ENCODE peak calls at places on chromosomes 1 and 21, in eight cellular contexts. D is non-pigmented ciliary epithelial cell; L is mucosa of descending colon; C is lung microvascular endothelial cell; G is activated CD8-positive, alpha-beta memory T cell treated with anti-CD3 and anti-CD28 coated beads, Interleukin-2, amount 50 U/mL, for 48 hours; J is stimulated activated CD4-positive, alpha-beta T cell treated with anti-CD3 and anti-CD28 coated beads, Interleukin-4, amount 100 ng/mL, for 48 hours; M is CD8-positive, alpha-beta T cell; Z is effector CD4-positive, alpha-beta T cell. O is an unnamed sample.
A peak's percentile ranks its signal among the peaks of the same experiment; 100 is the strongest.

GRCh38 chr1:79657916-79658662 is 651.6 kb upstream of the ADGRL4 start:
- DNase-seq in Z (no peak), L (no peak), M (no peak), C (no peak), G (no peak), J (no peak), D (no peak), O (no peak)

GRCh38 chr1:170711682-170712081 is 47.8 kb downstream of the PRRX1 start:
- DNase-seq in L (no peak), C (no peak), G (no peak), J (no peak), M (no peak), Z (no peak), D (no peak), O (peak; percentile 72)

GRCh38 chr1:229148041-229148671 is 122.8 kb upstream of the RAB4A start:
- DNase-seq in L (no peak), D (no peak), M (no peak), C (no peak), Z (no peak), G (no peak), J (no peak), O (peak; percentile 15)

GRCh38 chr1:33099290-33100118 is 18.6 kb downstream of the AZIN2 start:
- DNase-seq in G (peak; percentile 84), D (peak; percentile 100), Z (peak; percentile 53), L (peak; percentile 45), M (peak; percentile 66), C (peak; percentile 90), J (peak; percentile 53), O (peak; percentile 100)

GRCh38 chr1:207461649-207462048 is 7.5 kb downstream of the CR2 start:
- DNase-seq in D (no peak), J (no peak), M (no peak), Z (no peak), L (no peak), G (no peak), C (no peak), O (no peak)

GRCh38 chr1:203915811-203916210 is 54.4 kb downstream of the SNRPE start:
- DNase-seq in C (no peak), Z (no peak), D (no peak), G (no peak), M (no peak), J (no peak), L (no peak), O (peak; percentile 44)

GRCh38 chr21:42311816-42312625 is 3.2 kb downstream of the TFF3 start:
- DNase-seq in D (no peak), M (no peak), G (peak; percentile 46), C (no peak), J (no peak), Z (no peak), L (peak; percentile 60), O (no peak)

GRCh38 chr1:6594977-6595740 is 7.5 kb downstream of the KLHL21 start:
- DNase-seq in Z (no peak), J (no peak), G (no peak), L (no peak), M (no peak), D (no peak), C (no peak), O (no peak)

GRCh38 chr1:67672260-67672803 is 12.7 kb upstream of the GADD45A start:
- DNase-seq in Z (no peak), L (no peak), M (no peak), C (no peak), G (no peak), D (no peak), J (no peak), O (no peak)

GRCh38 chr1:192759104-192759503 is 49.7 kb upstream of the RGS2 start:
- DNase-seq in L (no peak), G (no peak), Z (no peak), J (no peak), D (no peak), C (no peak), M (no peak), O (no peak)

GRCh38 chr1:116122955-116123757 is 12.0 kb downstream of the MAB21L3 start:
- DNase-seq in J (no peak), Z (no peak), M (no peak), D (peak; percentile 56), G (no peak), C (no peak), L (peak; percentile 68), O (peak; percentile 54)

GRCh38 chr1:51316113-51316763 is 14.1 kb downstream of the TTC39A start:
- DNase-seq in Z (no peak), G (no peak), J (no peak), C (no peak), M (no peak), D (no peak), L (peak; percentile 26), O (peak; percentile 16)

GRCh38 chr1:226402615-226403521 is 5.0 kb downstream of the PARP1 start:
- DNase-seq in C (no peak), D (no peak), J (no peak), L (no peak), G (peak; percentile 40), Z (no peak), M (no peak), O (no peak)

GRCh38 chr1:4367230-4367629 is 287.2 kb upstream of the AJAP1 start:
- DNase-seq in G (no peak), M (no peak), J (no peak), C (no peak), Z (no peak), D (no peak), L (no peak), O (no peak)

GRCh38 chr21:31524140-31524539 is 135.4 kb upstream of the SOD1 start:
- DNase-seq in J (no peak), G (no peak), M (no peak), Z (no peak), C (no peak), L (no peak), D (no peak), O (no peak)

GRCh38 chr1:109240158-109241152 is 8.9 kb upstream of the CELSR2 start:
- DNase-seq in D (no peak), C (no peak), G (no peak), M (peak; percentile 22), Z (no peak), J (no peak), L (peak; percentile 62), O (no peak)

GRCh38 chr1:5509664-5510452 is 482.4 kb downstream of the NPHP4 start:
- DNase-seq in J (peak; percentile 76), C (peak; percentile 42), D (no peak), M (peak; percentile 80), Z (peak; percentile 66), G (peak; percentile 93), L (peak; percentile 74), O (no peak)

GRCh38 chr1:95352767-95353166 is 118.8 kb downstream of the RWDD3 start:
- DNase-seq in J (no peak), L (no peak), Z (no peak), D (no peak), M (no peak), G (no peak), C (no peak), O (no peak)

GRCh38 chr1:184905601-184906322 is 68.5 kb downstream of the NIBAN1 start:
- DNase-seq in G (no peak), J (no peak), M (no peak), L (no peak), Z (no peak), D (no peak), C (no peak), O (no peak)

GRCh38 chr1:170866646-170867045 is 68.7 kb upstream of the MROH9 start:
- DNase-seq in M (no peak), J (no peak), G (no peak), C (no peak), L (no peak), Z (no peak), D (no peak), O (no peak)

GRCh38 chr21:42818328-42818749 is 61.0 kb downstream of the WDR4 start:
- DNase-seq in J (peak; percentile 50), M (peak; percentile 71), C (peak; percentile 65), Z (peak; percentile 48), G (peak; percentile 73), D (no peak), L (peak; percentile 74), O (peak; percentile 39)

GRCh38 chr1:26016944-26017545 is 4.5 kb upstream of the EXTL1 start:
- DNase-seq in M (peak; percentile 29), Z (no peak), J (no peak), G (no peak), L (no peak), D (no peak), C (no peak), O (no peak)

GRCh38 chr1:109262231-109263010 is 13.1 kb downstream of the CELSR2 start:
- DNase-seq in C (no peak), Z (no peak), M (no peak), L (no peak), J (no peak), G (no peak), D (no peak), O (no peak)

GRCh38 chr21:41653243-41653943 is 113.5 kb downstream of the RIPK4 start:
- DNase-seq in C (no peak), M (no peak), J (no peak), G (no peak), L (no peak), D (no peak), Z (no peak), O (no peak)

GRCh38 chr1:111517464-111518225 is 14.2 kb upstream of the ADORA3 start:
- DNase-seq in M (no peak), L (no peak), J (no peak), D (no peak), Z (no peak), G (no peak), C (no peak), O (no peak)

GRCh38 chr1:198649598-198650338 is 10.9 kb downstream of the PTPRC start:
- DNase-seq in L (no peak), Z (no peak), C (no peak), D (no peak), M (no peak), J (no peak), G (no peak), O (no peak)

GRCh38 chr1:56531624-56532358 is 47.6 kb downstream of the PLPP3 start:
- DNase-seq in G (no peak), M (no peak), D (no peak), C (no peak), L (no peak), Z (no peak), J (no peak), O (no peak)

GRCh38 chr1:16724718-16725438 is 15.4 kb upstream of the RNU1-4 start:
- DNase-seq in D (no peak), M (no peak), Z (no peak), L (peak; percentile 31), C (no peak), J (no peak), G (peak; percentile 52), O (no peak)

GRCh38 chr1:8022395-8023286 is 3.5 kb downstream of the ERRFI1 start:
- DNase-seq in D (no peak), C (no peak), J (no peak), L (no peak), Z (no peak), M (no peak), G (no peak), O (peak; percentile 36)

GRCh38 chr21:29145837-29146453 is 15.5 kb downstream of the MAP3K7CL start:
- DNase-seq in L (no peak), J (no peak), C (no peak), M (no peak), Z (no peak), D (no peak), G (no peak), O (no peak)

GRCh38 chr21:36504067-36505058 is 24.4 kb upstream of the CLDN14 start:
- DNase-seq in D (peak; percentile 10), Z (peak; percentile 19), J (peak; percentile 19), C (peak; percentile 71), L (no peak), M (peak; percentile 49), G (peak; percentile 54), O (no peak)

GRCh38 chr1:204043680-204044079 is 29.2 kb upstream of the SOX13 start:
- DNase-seq in C (no peak), M (no peak), D (no peak), G (no peak), J (no peak), L (no peak), Z (no peak), O (no peak)

GRCh38 chr1:25728301-25728935 is 71.6 kb upstream of the SELENON start:
- DNase-seq in G (no peak), L (no peak), M (no peak), D (no peak), C (no peak), J (no peak), Z (no peak), O (no peak)

GRCh38 chr1:31196685-31197084 is 43.0 kb downstream of the NKAIN1 start:
- DNase-seq in C (peak; percentile 33), G (no peak), Z (no peak), L (no peak), M (no peak), J (no peak), D (no peak), O (peak; percentile 56)

O was measured in HT1080.